ENCODE peak calls at places on chromosomes 6 and 20, in six cellular contexts. U, S, Q, X, G and L are unnamed samples.

GRCh38 chr6:117481278-117481925 is 1.1 kb upstream of the DCBLD1 start:
- DNase-seq in U (no peak), X (no peak), Q (no peak), S (no peak), G (no peak), L (no peak)

GRCh38 chr6:89562114-89562815 is 76.3 kb downstream of the LYRM2 start:
- DNase-seq in G (no peak), Q (peak; percentile 43), S (peak; percentile 19), U (no peak), X (no peak), L (no peak)

GRCh38 chr6:53765270-53765669 is 29.5 kb upstream of the LRRC1 start:
- DNase-seq in S (no peak), X (no peak), Q (no peak), U (no peak), G (no peak), L (no peak)

GRCh38 chr6:1524040-1524480 is 85.7 kb upstream of the FOXC1 start:
- DNase-seq in G (no peak), S (no peak), X (peak; percentile 64), Q (peak; percentile 68), U (peak; percentile 38), L (peak; percentile 40)

GRCh38 chr6:16286151-16286522 is 47.8 kb downstream of the GMPR start:
- DNase-seq in X (no peak), G (no peak), S (peak; percentile 72), U (peak; percentile 64), Q (no peak), L (peak; percentile 6)

GRCh38 chr6:168616807-168617756 is 176.1 kb downstream of the SMOC2 start:
- DNase-seq in G (no peak), Q (peak; percentile 19), S (peak; percentile 31), U (no peak), X (peak; percentile 12), L (no peak)

GRCh38 chr6:15023448-15023847 is 222.4 kb upstream of the JARID2 start:
- DNase-seq in Q (no peak), U (no peak), X (no peak), S (no peak), G (no peak), L (no peak)

GRCh38 chr6:158145940-158146339 is 22.1 kb downstream of the SERAC1 start:
- DNase-seq in G (no peak), U (no peak), S (no peak), X (no peak), Q (no peak), L (no peak)

GRCh38 chr6:31572041-31572911 is at the start of gene LTA:
- DNase-seq in S (no peak), X (no peak), U (no peak), Q (no peak), G (no peak), L (peak; percentile 76)

GRCh38 chr6:4776967-4777925 is 1.0 kb downstream of the CDYL start:
- DNase-seq in U (no peak), G (no peak), S (peak; percentile 55), Q (peak; percentile 40), X (no peak), L (no peak)

GRCh38 chr6:27940766-27941165 is 16.3 kb upstream of the OR2B6 start:
- DNase-seq in S (no peak), Q (no peak), G (no peak), X (no peak), U (no peak), L (no peak)

GRCh38 chr6:113978084-113978675 is 7.2 kb upstream of the HDAC2 start:
- DNase-seq in S (no peak), X (no peak), Q (no peak), G (no peak), U (no peak), L (no peak)

GRCh38 chr20:41290804-41291389 is 26.6 kb downstream of the ZHX3 start:
- DNase-seq in G (peak; percentile 33), U (no peak), X (no peak), Q (no peak), S (no peak), L (no peak)

GRCh38 chr20:62782149-62782892 is 14.0 kb upstream of the MRGBP start:
- DNase-seq in S (peak; percentile 29), Q (no peak), U (no peak), G (no peak), X (no peak), L (no peak)

GRCh38 chr6:116405147-116405546 is 34.4 kb downstream of the DSE start:
- DNase-seq in G (no peak), Q (no peak), U (no peak), S (no peak), X (no peak), L (no peak)

GRCh38 chr6:34248198-34248726 is 544 bp downstream of the SMIM29 start:
- DNase-seq in X (no peak), Q (no peak), G (no peak), S (peak; percentile 47), U (no peak), L (peak; percentile 45)

GRCh38 chr20:44805991-44806729 is 4.2 kb downstream of the RIMS4 start:
- DNase-seq in S (peak; percentile 24), Q (peak; percentile 81), G (no peak), X (no peak), U (peak; percentile 41), L (no peak)

GRCh38 chr6:7939864-7940228 is 29.3 kb upstream of the TXNDC5 start:
- DNase-seq in Q (no peak), G (peak; percentile 15), U (no peak), X (no peak), S (no peak), L (no peak)